ENCODE peak calls at places on chromosomes 4 and X, in five cellular contexts. N is right cardiac atrium, S is ovary, V is Daoy, P is GM20000. X is an unnamed sample.

GRCh38 chr4:107578321-107578720 is 141.7 kb downstream of the PAPSS1 start:
- DNase-seq in P (no peak), S (no peak), N (no peak), V (no peak), X (no peak)

GRCh38 chrX:42131856-42132255 is 208.5 kb upstream of the CASK start:
- DNase-seq in S (no peak), V (no peak), N (no peak), P (no peak), X (no peak)

GRCh38 chr4:153394945-153395344 is 50.5 kb downstream of the MND1 start:
- DNase-seq in N (no peak), V (no peak), P (no peak), S (no peak), X (no peak)

GRCh38 chrX:40146471-40147398 is 49.0 kb upstream of the BCOR start:
- DNase-seq in N (peak), V (peak), P (peak), S (peak), X (peak)

GRCh38 chr4:93710847-93711430 is 117.6 kb upstream of the ATOH1 start:
- DNase-seq in P (no peak), N (no peak), V (no peak), S (no peak), X (no peak)

GRCh38 chr4:57575465-57575864 is 465.3 kb upstream of the IGFBP7 start:
- DNase-seq in S (no peak), V (no peak), N (no peak), P (no peak), X (no peak)

GRCh38 chr4:73053974-73054480 is 15.5 kb downstream of the COX18 start:
- DNase-seq in S (no peak), V (no peak), N (no peak), P (no peak), X (no peak)

GRCh38 chr4:83189631-83190136 is 75.2 kb upstream of the PLAC8 start:
- DNase-seq in N (no peak), S (no peak), V (no peak), P (no peak), X (no peak)

GRCh38 chr4:47667552-47667951 is 170.3 kb downstream of the CORIN start:
- DNase-seq in N (no peak), V (no peak), S (no peak), P (no peak), X (no peak)

GRCh38 chr4:148903388-148903787 is 461.2 kb upstream of the NR3C2 start:
- DNase-seq in P (no peak), V (no peak), S (no peak), N (no peak), X (no peak)

GRCh38 chrX:41824551-41824950 is 98.8 kb downstream of the CASK start:
- DNase-seq in S (no peak), N (no peak), P (no peak), V (peak), X (no peak)

GRCh38 chr4:37770016-37770415 is 56.5 kb upstream of the PGM2 start:
- DNase-seq in V (peak), S (no peak), N (no peak), P (no peak), X (no peak)

GRCh38 chr4:183241771-183242170 is 78.3 kb downstream of the CLDN22 start:
- DNase-seq in V (no peak), P (no peak), N (no peak), S (no peak), X (no peak)

GRCh38 chrX:41472231-41472815 is 25.2 kb downstream of the NYX start:
- DNase-seq in V (peak), S (no peak), N (no peak), P (no peak), X (no peak)

GRCh38 chr4:125244848-125245450 is 69.8 kb upstream of the FAT4 start:
- DNase-seq in S (no peak), P (no peak), N (no peak), V (no peak), X (no peak)

X was measured in psoas muscle.